ENCODE peak calls at places on chromosomes 13 and 19, in seven cellular contexts. Z is SW480; M is NCI-H774; N is lower lobe of right lung; K is activated CD4-positive, alpha-beta T cell treated with anti-CD3 and anti-CD28 coated beads, Interleukin-2, amount 10 ng/mL, durations not matched to agents 7 days and 5 days; E is stimulated activated CD4-positive, alpha-beta T cell treated with anti-CD3 and anti-CD28 coated beads, TNF-alpha, amount 100 ng/mL, for 48 hours; U is GM12892. C is an unnamed sample.

GRCh38 chr13:89925107-89925506 is 1422.4 kb upstream of the MIR17HG start:
- DNase-seq in Z (peak), M (no peak), N (no peak), K (no peak), E (no peak), U (no peak), C (peak)

GRCh38 chr19:41409288-41409687 is 11.7 kb downstream of the BCKDHA start:
- DNase-seq in Z (peak), M (peak), N (peak), K (no peak), E (no peak), U (no peak), C (peak)

GRCh38 chr13:98999635-98999952 is 21.7 kb upstream of the DOCK9 start:
- DNase-seq in Z (no peak), M (no peak), N (no peak), K (no peak), E (no peak), U (no peak), C (no peak)

GRCh38 chr19:35716735-35716984 is 1.1 kb upstream of the KMT2B start:
- DNase-seq in Z (no peak), M (no peak), N (no peak), K (no peak), E (no peak), U (no peak), C (no peak)

GRCh38 chr13:102917019-102917418 is 71.2 kb downstream of the ERCC5 start:
- DNase-seq in Z (no peak), M (no peak), N (no peak), K (no peak), E (no peak), U (no peak), C (no peak)

GRCh38 chr13:23212621-23213020 is 31.8 kb downstream of the SGCG start:
- DNase-seq in Z (no peak), M (no peak), N (no peak), K (no peak), E (no peak), U (no peak), C (no peak)

GRCh38 chr13:113109151-113110047 is 3.8 kb downstream of the F7 start:
- DNase-seq in Z (no peak), M (no peak), N (peak), K (no peak), E (no peak), U (no peak), C (no peak)

GRCh38 chr19:604355-604754 is 14.7 kb downstream of the HCN2 start:
- DNase-seq in Z (no peak), M (no peak), N (no peak), K (peak), E (no peak), U (peak), C (no peak)

GRCh38 chr13:75405976-75406703 is 75.8 kb downstream of the TBC1D4 start:
- DNase-seq in Z (no peak), M (no peak), N (no peak), K (no peak), E (no peak), U (no peak), C (no peak)

GRCh38 chr19:48795855-48796142 is 15.0 kb downstream of the BCAT2 start:
- DNase-seq in Z (no peak), M (no peak), N (no peak), K (no peak), E (no peak), U (no peak), C (no peak)

GRCh38 chr13:33543631-33544030 is 258.1 kb upstream of the STARD13 start:
- DNase-seq in Z (peak), M (no peak), N (no peak), K (no peak), E (no peak), U (no peak), C (no peak)

GRCh38 chr13:25771641-25772478 is 280.0 kb downstream of the SHISA2 start:
- DNase-seq in Z (no peak), M (no peak), N (no peak), K (no peak), E (no peak), U (no peak), C (no peak)

GRCh38 chr13:27406178-27406939 is 18.1 kb upstream of the GTF3A start:
- DNase-seq in Z (peak), M (peak), N (no peak), K (peak), E (no peak), U (no peak), C (no peak)

GRCh38 chr13:33455291-33455690 is 169.7 kb upstream of the STARD13 start:
- DNase-seq in Z (no peak), M (no peak), N (no peak), K (no peak), E (no peak), U (no peak), C (no peak)

GRCh38 chr19:858868-859843 is at the start of gene CFD:
- DNase-seq in Z (no peak), M (no peak), N (peak), K (no peak), E (no peak), U (no peak), C (no peak)

GRCh38 chr13:99031725-99032298 is 53.9 kb upstream of the DOCK9 start:
- DNase-seq in Z (peak), M (no peak), N (no peak), K (no peak), E (no peak), U (no peak), C (no peak)

GRCh38 chr19:47158879-47159509 is 28.4 kb downstream of the SAE1 start:
- DNase-seq in Z (no peak), M (no peak), N (no peak), K (peak), E (no peak), U (no peak), C (no peak)

GRCh38 chr13:41546372-41547252 is 89.3 kb downstream of the RGCC start:
- DNase-seq in Z (peak), M (no peak), N (no peak), K (no peak), E (no peak), U (no peak), C (no peak)

GRCh38 chr13:33132644-33133440 is 116.6 kb downstream of the KL start:
- DNase-seq in Z (no peak), M (no peak), N (no peak), K (no peak), E (no peak), U (no peak), C (no peak)

GRCh38 chr13:106528711-106529414 is 6.6 kb downstream of the EFNB2 start:
- DNase-seq in Z (no peak), M (no peak), N (no peak), K (no peak), E (no peak), U (no peak), C (no peak)

GRCh38 chr13:68490594-68490993 is 1260.5 kb upstream of the PCDH9 start:
- DNase-seq in Z (no peak), M (no peak), N (no peak), K (no peak), E (no peak), U (no peak), C (no peak)

GRCh38 chr13:22793598-22794134 is 387.1 kb upstream of the SGCG start:
- DNase-seq in Z (peak), M (no peak), N (no peak), K (no peak), E (no peak), U (no peak), C (peak)

GRCh38 chr13:99124046-99124400 is 76.6 kb upstream of the UBAC2 start:
- DNase-seq in Z (no peak), M (no peak), N (no peak), K (no peak), E (no peak), U (no peak), C (no peak)

GRCh38 chr19:44951179-44952159 is 3.7 kb upstream of the CLPTM1 start:
- DNase-seq in Z (peak), M (peak), N (no peak), K (peak), E (peak), U (peak), C (peak)

GRCh38 chr19:30395283-30395682 is 23.1 kb downstream of the ZNF536 start:
- DNase-seq in Z (no peak), M (no peak), N (no peak), K (no peak), E (no peak), U (no peak), C (no peak)

GRCh38 chr19:16078759-16079707 is 2.7 kb downstream of the TPM4 start:
- DNase-seq in Z (peak), M (no peak), N (peak), K (peak), E (no peak), U (peak), C (peak)

GRCh38 chr13:66415444-66415843 is 814.7 kb downstream of the PCDH9 start:
- DNase-seq in Z (no peak), M (no peak), N (no peak), K (no peak), E (no peak), U (no peak), C (no peak)

GRCh38 chr13:107348931-107349330 is 781.0 kb upstream of the ARGLU1 start:
- DNase-seq in Z (no peak), M (no peak), N (no peak), K (no peak), E (no peak), U (no peak), C (no peak)

GRCh38 chr13:63393112-63393511 is 1977.5 kb upstream of the PCDH20 start:
- DNase-seq in Z (no peak), M (no peak), N (no peak), K (no peak), E (no peak), U (no peak), C (no peak)

GRCh38 chr13:76937416-76937815 is 10.9 kb upstream of the ACOD1 start:
- DNase-seq in Z (peak), M (no peak), N (no peak), K (no peak), E (no peak), U (no peak), C (peak)

GRCh38 chr13:71591380-71591779 is 275.6 kb downstream of the DACH1 start:
- DNase-seq in Z (no peak), M (no peak), N (no peak), K (no peak), E (no peak), U (no peak), C (no peak)

GRCh38 chr19:38405276-38405675 is 2.4 kb downstream of the FAM98C start:
- DNase-seq in Z (no peak), M (no peak), N (no peak), K (no peak), E (no peak), U (no peak), C (no peak)

GRCh38 chr19:21698215-21698614 is 69.2 kb downstream of the ZNF100 start:
- DNase-seq in Z (no peak), M (no peak), N (no peak), K (peak), E (no peak), U (no peak), C (no peak)

C was measured in HCT116.